ENCODE peak calls at places on chromosomes 5 and 9, in nine cellular contexts. B is A549; L is mucosa of descending colon; R is neuronal stem cell; T is psoas muscle; K is CD4-positive, CD25-positive, alpha-beta regulatory T cell; A is PC-9; S is naive thymus-derived CD4-positive, alpha-beta T cell; F is small intestine. I is an unnamed sample. For H3K4me1 and H3K9me3, the result is how much of the 10 kb centered on the place peaks cover.

GRCh38 chr5:80894083-80894482 is 66.1 kb upstream of the RASGRF2 start:
- DNase-seq in B (no peak), S (no peak), A (no peak), F (no peak), L (no peak), T (no peak), R (no peak), K (no peak), I (no peak)

GRCh38 chr9:74497750-74498615 is 848 bp downstream of the RORB start:
- DNase-seq in A (no peak), K (no peak), T (peak), S (no peak), R (peak), L (peak), F (no peak), B (peak), I (no peak)

GRCh38 chr5:73853091-73853490 is 227.1 kb downstream of the ARHGEF28 start:
- DNase-seq in A (peak), T (no peak), S (no peak), R (no peak), K (no peak), F (no peak), L (no peak), B (peak), I (no peak)

GRCh38 chr5:133229931-133230664 is 178.3 kb downstream of the HSPA4 start:
- DNase-seq in L (no peak), B (no peak), F (no peak), S (no peak), T (no peak), K (no peak), A (no peak), R (no peak), I (no peak)

GRCh38 chr5:175593794-175594193 is 64.1 kb upstream of the HRH2 start:
- DNase-seq in A (no peak), T (no peak), S (no peak), K (no peak), L (no peak), F (no peak), B (no peak), R (no peak), I (no peak)

GRCh38 chr5:534006-534742 is 9.9 kb upstream of the SLC9A3 start:
- DNase-seq in F (no peak), T (peak), S (no peak), L (peak), A (no peak), K (no peak), R (no peak), B (no peak), I (no peak)

GRCh38 chr9:83583151-83584014 is 39.6 kb upstream of the IDNK start:
- DNase-seq in T (no peak), R (peak), A (no peak), L (no peak), B (peak), K (peak), F (peak), S (peak), I (peak)

GRCh38 chr5:31449175-31449574 is 82.7 kb downstream of the DROSHA start:
- DNase-seq in K (no peak), B (no peak), T (no peak), A (no peak), R (no peak), S (no peak), F (no peak), L (no peak), I (no peak)

GRCh38 chr5:90557871-90558270 is 726 bp upstream of the ADGRV1 start:
- DNase-seq in R (no peak), B (no peak), T (no peak), K (no peak), L (no peak), F (peak), S (no peak), A (no peak), I (no peak)

GRCh38 chr5:56148453-56148971 is 84.6 kb downstream of the ANKRD55 start:
- DNase-seq in B (no peak), R (no peak), S (peak), L (no peak), K (peak), T (no peak), F (peak), A (no peak), I (no peak)

GRCh38 chr5:172534229-172535169 is 80.2 kb upstream of the SH3PXD2B start:
- DNase-seq in A (no peak), F (peak), S (no peak), L (peak), R (no peak), B (no peak), T (no peak), K (no peak), I (no peak)

GRCh38 chr9:129677456-129677855 is 12.0 kb downstream of the PRRX2 start:
- DNase-seq in A (no peak), F (no peak), T (no peak), S (no peak), K (no peak), L (no peak), B (no peak), R (no peak), I (no peak)

GRCh38 chr5:100505984-100506670 is 29.0 kb upstream of the FAM174A start:
- DNase-seq in T (no peak), S (no peak), R (no peak), B (peak), F (peak), K (no peak), L (no peak), A (peak), I (no peak)

GRCh38 chr9:113568081-113568435 is 104.5 kb downstream of the RGS3 start:
- DNase-seq in R (no peak), B (no peak), K (no peak), L (no peak), S (no peak), F (no peak), T (no peak), A (no peak), I (no peak)

GRCh38 chr9:18985464-18985951 is 47.5 kb downstream of the SAXO1 start:
- DNase-seq in R (no peak), K (no peak), B (no peak), F (no peak), L (no peak), S (no peak), A (no peak), T (no peak), I (no peak)

GRCh38 chr5:150624334-150625163 is 15.9 kb upstream of the SYNPO start:
- DNase-seq in L (no peak), B (no peak), R (no peak), K (no peak), F (no peak), T (peak), S (peak), A (no peak), I (peak)

GRCh38 chr9:114884787-114885452 is 45.5 kb downstream of the TNFSF8 start:
- DNase-seq in R (no peak), A (no peak), S (no peak), K (no peak), B (peak), T (no peak), F (peak), L (no peak), I (peak)

GRCh38 chr9:114177423-114178064 is 22.2 kb downstream of the COL27A1 start:
- DNase-seq in F (no peak), R (no peak), S (no peak), K (no peak), B (no peak), L (no peak), T (no peak), A (no peak), I (no peak)

GRCh38 chr5:55231476-55232193 is 1.8 kb downstream of the CCNO start:
- DNase-seq in B (no peak), S (no peak), T (no peak), A (peak), F (no peak), K (no peak), R (peak), L (peak), I (peak)

GRCh38 chr9:113851860-113852259 is 24.2 kb upstream of the ZNF618 start:
- DNase-seq in F (no peak), S (no peak), A (no peak), R (no peak), L (no peak), K (no peak), T (no peak), B (no peak), I (no peak)

GRCh38 chr9:109466623-109467590 is 31.2 kb downstream of the PTPN3 start:
- DNase-seq in R (no peak), K (no peak), S (no peak), L (no peak), T (no peak), F (no peak), B (no peak), A (no peak), I (no peak)

GRCh38 chr5:149632311-149633251 is 51.3 kb downstream of the ARHGEF37 start:
- DNase-seq in B (peak), L (peak), A (peak), K (no peak), F (peak), R (no peak), S (no peak), T (no peak), I (no peak)

GRCh38 chr9:92154016-92154415 is 38.8 kb upstream of the SPTLC1 start:
- DNase-seq in F (no peak), K (no peak), B (no peak), R (no peak), T (no peak), S (no peak), L (no peak), A (no peak), I (no peak)

DNA sequence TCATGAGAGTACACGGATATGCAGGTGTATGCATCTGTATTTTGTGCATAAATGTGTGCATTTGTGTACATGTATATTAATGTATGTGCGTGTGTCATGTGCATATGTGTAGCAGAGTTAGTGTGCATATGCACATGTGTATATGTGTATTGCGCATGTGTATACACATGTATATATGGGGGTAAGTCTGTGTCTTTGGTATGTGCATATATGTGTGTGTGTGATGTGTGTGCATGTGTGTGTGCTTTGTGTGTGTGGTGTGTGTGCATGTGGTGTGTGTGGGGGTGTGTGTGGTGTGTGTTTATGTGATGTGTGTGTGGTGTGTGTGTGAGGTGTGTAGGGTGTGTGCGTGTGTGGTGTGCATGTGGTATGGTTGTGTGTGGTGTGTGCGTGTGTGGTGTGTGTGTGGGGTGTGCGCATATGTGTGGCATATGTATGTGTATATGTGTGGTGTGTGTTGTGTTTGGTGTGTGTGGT is 13.1 kb upstream of the CTSL start:
- DNase-seq in T (no peak), S (no peak), B (no peak), R (no peak), L (no peak), F (no peak), K (no peak), A (no peak), I (no peak)
- H3K4me3 ChIP-seq in T (no peak), S (no peak), B (no peak), R (peak), L (no peak), F (no peak), K (no peak), A (no peak), I (no peak)

DNA sequence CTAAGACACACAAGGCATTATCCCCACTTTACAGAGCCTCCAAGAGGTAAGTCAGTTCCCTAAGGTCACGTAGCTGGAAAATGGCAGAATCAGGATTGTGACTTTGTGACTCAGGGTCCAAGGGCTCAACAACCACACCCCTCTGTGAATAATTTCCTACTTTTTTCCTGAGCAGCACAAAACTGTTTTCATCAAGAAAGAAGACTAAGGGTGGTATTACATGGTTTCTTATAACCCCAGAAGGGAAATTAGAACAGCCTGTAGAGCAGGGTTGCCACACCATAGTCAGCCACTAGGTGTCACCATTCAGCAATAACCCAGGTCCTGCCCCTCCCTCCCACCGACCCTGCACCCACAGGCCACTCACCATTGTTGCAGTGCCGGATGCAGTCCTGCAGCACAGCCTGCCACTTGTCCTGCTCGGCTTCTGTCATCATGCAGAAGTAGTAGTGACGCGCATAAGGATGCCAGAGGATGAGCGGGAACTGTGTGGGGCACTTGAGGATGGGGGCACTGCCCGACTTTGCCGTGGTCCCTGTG is 72.1 kb downstream of the LRSAM1 start:
- DNase-seq in S (no peak), B (peak), K (no peak), T (no peak), A (no peak), L (no peak), F (peak), R (no peak), I (peak)
- H3K4me1 ChIP-seq in S (under half), B (under half), K (under half), T (under half), A (half or more), L (under half), F (under half), R (under half), I (under half)

DNA sequence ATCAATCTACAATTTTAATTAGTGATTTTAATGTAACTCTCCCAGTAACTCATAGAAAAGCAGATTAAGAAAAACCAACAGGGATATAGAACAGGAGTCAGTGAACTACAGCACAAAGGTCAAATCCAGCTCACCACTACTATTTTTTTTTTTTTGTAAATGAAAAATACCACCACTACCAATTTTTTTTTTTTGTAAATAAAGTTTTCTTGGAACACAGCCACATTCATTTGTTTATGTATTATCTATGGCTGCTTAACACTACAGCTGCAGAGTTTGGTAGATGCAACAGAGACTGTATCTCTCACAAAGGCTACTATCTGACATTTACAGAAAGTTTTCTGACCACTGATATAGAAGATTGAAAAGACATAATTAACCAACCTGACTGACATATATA is 11.7 kb downstream of the ZNF510 start:
- DNase-seq in R (no peak), L (no peak), A (no peak), B (no peak), S (no peak), K (no peak), F (no peak), T (no peak), I (no peak)
- H3K9me3 ChIP-seq in R (half or more), L (half or more), A (half or more), B (half or more), S (under half), K (half or more), F (under half), T (half or more), I (under half)

GRCh38 chr5:58317808-58318207 is 142.1 kb downstream of the PLK2 start:
- DNase-seq in B (no peak), L (no peak), F (no peak), S (no peak), T (no peak), A (no peak), K (no peak), R (no peak), I (no peak)
- H3K4me3 ChIP-seq in B (no peak), L (no peak), F (no peak), S (no peak), T (no peak), A (no peak), K (no peak), R (no peak), I (no peak)

I was measured in Caco-2.